ENCODE peak calls at places on chromosomes 1 and 21, in four cellular contexts. One of them, this sample, is unnamed. For H3K4me1, the result is how much of the 10 kb centered on the place peaks cover.

GRCh38 chr1:32372149-32372756 is 9.9 kb downstream of the TSSK3 start:
- DNase-seq in Peyer's patch: peak
- DNase-seq in colonic mucosa: no peak
- DNase-seq in Karpas-422: no peak
- DNase-seq in this sample: no peak

GRCh38 chr1:1177452-1178206 is 3.9 kb downstream of the TTLL10 start:
- DNase-seq in Peyer's patch: no peak
- DNase-seq in colonic mucosa: no peak
- DNase-seq in Karpas-422: no peak
- DNase-seq in this sample: no peak

GRCh38 chr1:220336391-220337065 is 64.3 kb upstream of the RAB3GAP2 start:
- DNase-seq in Karpas-422: no peak
- DNase-seq in Peyer's patch: no peak
- DNase-seq in colonic mucosa: no peak
- DNase-seq in this sample: no peak

GRCh38 chr1:219126267-219126862 is 47.3 kb upstream of the LYPLAL1 start:
- DNase-seq in Karpas-422: no peak
- DNase-seq in colonic mucosa: no peak
- DNase-seq in Peyer's patch: no peak
- DNase-seq in this sample: no peak

GRCh38 chr1:2314297-2314802 is 77.0 kb downstream of the MORN1 start:
- DNase-seq in Karpas-422: no peak
- DNase-seq in colonic mucosa: peak
- DNase-seq in Peyer's patch: peak
- DNase-seq in this sample: peak

GRCh38 chr1:21139601-21140000 is 37.1 kb downstream of the EIF4G3 start:
- DNase-seq in Peyer's patch: no peak
- DNase-seq in colonic mucosa: no peak
- DNase-seq in Karpas-422: no peak
- DNase-seq in this sample: no peak

GRCh38 chr1:181073638-181074037 is 14.9 kb upstream of the IER5 start:
- DNase-seq in Karpas-422: no peak
- DNase-seq in Peyer's patch: no peak
- DNase-seq in colonic mucosa: no peak
- DNase-seq in this sample: no peak

GRCh38 chr1:12527564-12527963 is 90.4 kb downstream of the DHRS3 start:
- DNase-seq in Karpas-422: no peak
- DNase-seq in colonic mucosa: no peak
- DNase-seq in Peyer's patch: no peak
- DNase-seq in this sample: peak

GRCh38 chr21:26965567-26966359 is 1.1 kb downstream of the ADAMTS5 start:
- DNase-seq in Peyer's patch: no peak
- DNase-seq in colonic mucosa: peak
- DNase-seq in Karpas-422: no peak
- DNase-seq in this sample: peak

GRCh38 chr1:155940531-155940992 is 876 bp upstream of the RXFP4 start:
- DNase-seq in Karpas-422: no peak
- DNase-seq in colonic mucosa: peak
- DNase-seq in Peyer's patch: no peak
- DNase-seq in this sample: peak

GRCh38 chr1:245448858-245449534 is 294.2 kb downstream of the KIF26B start:
- DNase-seq in Peyer's patch: no peak
- DNase-seq in Karpas-422: no peak
- DNase-seq in colonic mucosa: no peak
- DNase-seq in this sample: no peak

DNA sequence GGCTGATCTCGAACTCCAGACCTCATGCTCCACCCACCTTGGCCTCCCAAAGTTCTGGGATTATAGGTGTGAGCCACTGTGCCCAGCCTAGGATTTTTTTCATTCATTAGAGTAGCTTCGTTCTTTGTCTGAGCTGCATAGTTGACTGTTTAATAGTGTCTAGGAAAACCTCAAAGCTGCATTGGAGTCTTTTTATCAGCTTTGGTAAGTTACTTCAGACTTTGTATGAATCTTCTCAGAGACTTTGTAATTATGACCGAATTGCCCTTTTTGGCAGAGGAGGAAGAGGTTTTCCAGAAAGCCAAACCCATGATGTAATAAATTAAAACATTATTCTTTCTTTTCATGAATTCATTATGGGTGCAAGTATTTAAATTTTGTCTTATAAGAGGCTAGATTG is 5.1 kb downstream of the DNAJB4 start:
- DNase-seq in Peyer's patch: no peak
- DNase-seq in colonic mucosa: no peak
- DNase-seq in Karpas-422: no peak
- DNase-seq in this sample: no peak
- H3K4me1 ChIP-seq in Peyer's patch: under half
- H3K4me1 ChIP-seq in colonic mucosa: under half
- H3K4me1 ChIP-seq in Karpas-422: under half
- H3K4me1 ChIP-seq in this sample: under half

DNA sequence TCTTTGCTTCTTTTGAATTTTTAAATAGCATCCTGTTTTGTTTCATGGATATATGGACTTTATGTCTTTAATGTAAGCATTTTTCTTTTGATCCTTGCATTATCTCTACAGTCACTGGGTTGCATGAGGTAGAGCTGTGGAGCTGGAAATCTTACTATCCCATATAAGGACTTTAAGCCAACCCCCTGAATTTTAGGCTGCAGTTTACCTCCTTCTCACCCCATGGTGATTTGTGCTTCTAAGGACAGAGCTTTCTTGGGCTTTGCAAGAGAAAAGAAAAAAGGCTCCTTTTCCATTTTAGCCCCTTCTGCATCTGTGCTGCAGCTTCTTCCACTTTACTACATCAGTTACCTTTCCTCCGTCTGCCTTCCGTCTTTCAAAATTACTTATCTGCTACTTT is 373.8 kb downstream of the HHAT start:
- DNase-seq in colonic mucosa: no peak
- DNase-seq in Karpas-422: no peak
- DNase-seq in Peyer's patch: no peak
- DNase-seq in this sample: no peak
- H3K4me1 ChIP-seq in colonic mucosa: under half
- H3K4me1 ChIP-seq in Karpas-422: under half
- H3K4me1 ChIP-seq in Peyer's patch: under half
- H3K4me1 ChIP-seq in this sample: under half

GRCh38 chr1:93692001-93692400 is 10.4 kb upstream of the BCAR3 start:
- DNase-seq in colonic mucosa: no peak
- DNase-seq in Karpas-422: no peak
- DNase-seq in Peyer's patch: no peak
- DNase-seq in this sample: no peak

GRCh38 chr1:93692451-93692861 is 10.8 kb upstream of the BCAR3 start:
- DNase-seq in colonic mucosa: no peak
- DNase-seq in Karpas-422: no peak
- DNase-seq in Peyer's patch: no peak
- DNase-seq in this sample: no peak

GRCh38 chr1:93689521-93690223 is 8.0 kb upstream of the BCAR3 start:
- DNase-seq in colonic mucosa: no peak
- DNase-seq in Karpas-422: peak
- DNase-seq in Peyer's patch: no peak
- DNase-seq in this sample: no peak

GRCh38 chr1:93690341-93690740 is 8.7 kb upstream of the BCAR3 start:
- DNase-seq in Peyer's patch: no peak
- DNase-seq in colonic mucosa: no peak
- DNase-seq in Karpas-422: no peak
- DNase-seq in this sample: no peak

GRCh38 chr1:93690921-93691789 is 9.5 kb upstream of the BCAR3 start:
- DNase-seq in Karpas-422: no peak
- DNase-seq in Peyer's patch: no peak
- DNase-seq in colonic mucosa: peak
- DNase-seq in this sample: peak
- H3K4me1 ChIP-seq in Karpas-422: half or more
- H3K4me1 ChIP-seq in Peyer's patch: under half
- H3K4me1 ChIP-seq in colonic mucosa: under half
- H3K4me1 ChIP-seq in this sample: under half

DNA sequence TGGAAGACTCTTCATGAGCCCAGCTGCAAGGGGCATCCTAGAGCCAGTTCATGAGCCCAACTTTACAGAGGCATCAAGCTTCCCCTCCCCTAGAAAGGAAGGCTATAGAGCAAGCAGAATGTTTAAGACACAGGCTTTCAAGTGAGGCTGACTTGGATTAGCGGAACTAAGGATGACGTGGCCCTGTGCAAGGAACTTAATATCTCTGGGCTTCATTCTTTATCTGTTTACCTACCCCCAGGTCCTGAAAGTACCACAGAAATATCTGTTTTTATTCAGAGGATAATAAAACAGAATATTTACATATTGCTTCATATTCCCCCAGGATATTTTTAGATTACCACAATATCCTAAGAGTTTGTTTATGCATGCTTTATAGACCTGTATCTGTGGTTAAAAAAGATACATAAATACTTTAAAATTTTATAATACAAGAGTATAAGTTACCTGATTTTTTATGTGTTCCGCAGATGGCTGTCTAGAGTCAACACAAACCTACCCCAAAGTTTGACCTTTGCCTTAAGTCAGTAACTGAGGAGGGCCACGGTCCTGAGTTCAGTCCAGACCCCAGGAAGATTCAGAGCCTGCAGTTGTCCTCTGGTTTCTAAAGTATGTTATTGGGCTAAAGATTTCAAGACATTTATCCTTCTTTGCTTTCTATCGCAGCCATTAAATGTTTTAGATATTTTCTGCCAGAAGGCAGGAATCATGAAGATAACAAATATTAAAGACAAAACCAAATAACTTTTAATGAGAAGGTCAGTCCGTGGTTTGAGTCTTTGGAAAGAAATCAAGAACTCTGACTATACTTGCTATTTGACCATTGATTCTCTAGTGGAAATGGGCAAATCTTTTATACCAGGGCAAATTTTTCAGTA is 38.3 kb upstream of the HAO2 start:
- DNase-seq in Peyer's patch: no peak
- DNase-seq in colonic mucosa: no peak
- DNase-seq in Karpas-422: no peak
- DNase-seq in this sample: no peak
- H3K4me1 ChIP-seq in Peyer's patch: under half
- H3K4me1 ChIP-seq in colonic mucosa: under half
- H3K4me1 ChIP-seq in Karpas-422: under half
- H3K4me1 ChIP-seq in this sample: under half

GRCh38 chr1:40618108-40618507 is 47.4 kb downstream of the RIMS3 start:
- DNase-seq in colonic mucosa: no peak
- DNase-seq in Peyer's patch: no peak
- DNase-seq in Karpas-422: no peak
- DNase-seq in this sample: no peak

GRCh38 chr1:40606978-40607377 is 58.5 kb downstream of the RIMS3 start:
- DNase-seq in Karpas-422: no peak
- DNase-seq in colonic mucosa: no peak
- DNase-seq in Peyer's patch: no peak
- DNase-seq in this sample: no peak

GRCh38 chr1:40610156-40610555 is 55.3 kb downstream of the RIMS3 start:
- DNase-seq in Karpas-422: no peak
- DNase-seq in colonic mucosa: no peak
- DNase-seq in Peyer's patch: no peak
- DNase-seq in this sample: no peak

GRCh38 chr1:40607921-40608320 is 57.6 kb downstream of the RIMS3 start:
- DNase-seq in Karpas-422: no peak
- DNase-seq in Peyer's patch: no peak
- DNase-seq in colonic mucosa: no peak
- DNase-seq in this sample: no peak

DNA sequence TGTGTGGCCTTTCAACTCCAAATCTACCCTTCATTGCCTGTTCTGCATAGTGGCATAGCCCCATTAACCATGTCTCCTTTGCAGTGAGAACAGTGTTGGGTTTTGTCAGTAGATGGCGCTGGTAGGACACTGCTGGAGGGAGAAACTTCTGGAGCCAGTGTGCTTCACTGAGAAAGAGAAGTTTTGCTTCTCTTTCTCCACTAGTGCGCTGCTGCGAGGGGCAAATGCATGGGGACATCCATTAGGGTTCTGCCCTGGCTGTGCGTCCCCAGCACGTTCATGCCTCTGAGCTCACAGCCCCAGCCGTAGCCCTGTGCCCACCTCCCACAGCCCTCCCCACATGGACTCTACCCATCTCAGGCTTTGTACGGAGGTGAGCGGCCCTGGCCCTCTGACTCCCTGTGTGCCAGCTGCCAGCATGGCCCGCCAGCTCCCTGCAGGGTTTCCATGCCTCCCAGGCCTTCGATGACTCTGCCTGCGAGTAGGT is 53.1 kb downstream of the RIMS3 start:
- DNase-seq in colonic mucosa: peak
- DNase-seq in Peyer's patch: peak
- DNase-seq in Karpas-422: peak
- DNase-seq in this sample: peak
- H3K4me1 ChIP-seq in colonic mucosa: under half
- H3K4me1 ChIP-seq in Peyer's patch: under half
- H3K4me1 ChIP-seq in Karpas-422: under half
- H3K4me1 ChIP-seq in this sample: under half